ENCODE peak calls at places on chromosomes 3 and 15, in nine cellular contexts. X is fibroblast of lung; I is stimulated activated CD4-positive, alpha-beta T cell treated with anti-CD3 and anti-CD28 coated beads, Interleukin-15, amount 100 ng/mL, for 24 hours; R is aorta; N is iris pigment epithelial cell; O is mesothelial cell of epicardium; V is AG10803; F is activated CD8-positive, alpha-beta memory T cell treated with anti-CD3 and anti-CD28 coated beads, Interleukin-2, amount 50 U/mL, for 4 hours; K is esophagus squamous epithelium. B is an unnamed sample.

GRCh38 chr15:92452143-92452542 is 58.5 kb downstream of the ST8SIA2 start:
- DNase-seq in X (no peak), I (no peak), R (no peak), N (no peak), O (no peak), V (no peak), F (no peak), K (no peak), B (no peak)

GRCh38 chr15:100853676-100854440 is 25.8 kb upstream of the ALDH1A3 start:
- DNase-seq in X (no peak), I (no peak), R (peak), N (no peak), O (no peak), V (no peak), F (no peak), K (no peak), B (no peak)

GRCh38 chr3:183309276-183309675 is 56.2 kb downstream of the B3GNT5 start:
- DNase-seq in X (no peak), I (no peak), R (no peak), N (no peak), O (no peak), V (no peak), F (no peak), K (no peak), B (no peak)

GRCh38 chr3:42264399-42265058 is 1.5 kb downstream of the CCK start:
- DNase-seq in X (peak), I (peak), R (no peak), N (peak), O (no peak), V (peak), F (peak), K (no peak), B (peak)

GRCh38 chr3:145557405-145557804 is 603.6 kb downstream of the PLOD2 start:
- DNase-seq in X (peak), I (no peak), R (no peak), N (peak), O (no peak), V (no peak), F (no peak), K (no peak), B (no peak)

GRCh38 chr3:45187597-45188210 is 38.4 kb downstream of the TMEM158 start:
- DNase-seq in X (no peak), I (peak), R (no peak), N (no peak), O (no peak), V (no peak), F (no peak), K (no peak), B (peak)

GRCh38 chr3:54653456-54654195 is 274.2 kb downstream of the LRTM1 start:
- DNase-seq in X (no peak), I (no peak), R (no peak), N (no peak), O (no peak), V (no peak), F (no peak), K (no peak), B (no peak)

GRCh38 chr3:174219738-174220137 is 639.4 kb upstream of the NAALADL2 start:
- DNase-seq in X (no peak), I (no peak), R (no peak), N (no peak), O (no peak), V (no peak), F (no peak), K (no peak), B (no peak)

GRCh38 chr3:111473550-111473949 is 68.4 kb upstream of the CD96 start:
- DNase-seq in X (no peak), I (peak), R (no peak), N (peak), O (no peak), V (no peak), F (no peak), K (no peak), B (peak)

GRCh38 chr3:98003306-98003969 is 31.2 kb upstream of the RIOX2 start:
- DNase-seq in X (no peak), I (no peak), R (no peak), N (no peak), O (no peak), V (no peak), F (no peak), K (no peak), B (no peak)

GRCh38 chr15:60652245-60652644 is 173.3 kb upstream of the ICE2 start:
- DNase-seq in X (no peak), I (no peak), R (no peak), N (no peak), O (no peak), V (no peak), F (no peak), K (no peak), B (no peak)

GRCh38 chr3:81689617-81690016 is 71.8 kb downstream of the GBE1 start:
- DNase-seq in X (no peak), I (no peak), R (no peak), N (no peak), O (no peak), V (no peak), F (no peak), K (no peak), B (no peak)

GRCh38 chr3:150721285-150722130 is 17.8 kb upstream of the ERICH6 start:
- DNase-seq in X (peak), I (no peak), R (no peak), N (peak), O (no peak), V (peak), F (no peak), K (no peak), B (no peak)